ENCODE peak calls at places on chromosomes 12 and 14, in four cellular contexts. J is sigmoid colon, T is suprapubic skin, W is HepG2. U is an unnamed sample.

GRCh38 chr14:55760801-55761200 is 180.8 kb downstream of the KTN1 start:
- DNase-seq in W (no peak), J (no peak), T (no peak), U (no peak)

GRCh38 chr14:57066887-57067513 is 201.7 kb downstream of the EXOC5 start:
- DNase-seq in W (peak; percentile 16), J (no peak), T (no peak), U (peak; percentile 48)

GRCh38 chr14:33671556-33671955 is 279.3 kb downstream of the EGLN3 start:
- DNase-seq in T (no peak), W (no peak), J (no peak), U (no peak)

GRCh38 chr12:49028666-49029275 is 10.2 kb upstream of the PRKAG1 start:
- DNase-seq in J (no peak), W (no peak), T (peak; percentile 54), U (no peak)

GRCh38 chr12:121139301-121139700 is 6.6 kb downstream of the P2RX7 start:
- DNase-seq in T (no peak), W (no peak), J (no peak), U (no peak)

GRCh38 chr12:18323159-18323558 is 61.8 kb downstream of the PIK3C2G start:
- DNase-seq in T (no peak), W (no peak), J (no peak), U (no peak)

GRCh38 chr14:53186532-53186931 is 33.4 kb upstream of the DDHD1 start:
- DNase-seq in W (no peak), J (no peak), T (no peak), U (no peak)

GRCh38 chr12:111428728-111429175 is 23.0 kb downstream of the SH2B3 start:
- DNase-seq in T (no peak), J (no peak), W (no peak), U (no peak)

GRCh38 chr12:96226801-96227348 is 32.7 kb downstream of the ELK3 start:
- DNase-seq in T (no peak), W (no peak), J (no peak), U (no peak)

GRCh38 chr12:123106640-123107359 is 44.1 kb downstream of the PITPNM2 start:
- DNase-seq in T (no peak), J (no peak), W (no peak), U (no peak)

GRCh38 chr14:100816950-100817901 is 8.7 kb upstream of the MEG3 start:
- DNase-seq in W (peak; percentile 99), J (no peak), T (no peak), U (no peak)

GRCh38 chr14:20454645-20455354 is at the start of the genes APEX1 and OSGEP:
- DNase-seq in T (peak; percentile 100), J (peak; percentile 99), W (peak; percentile 99), U (peak; percentile 98)
- TF ChIP-seq EP300 in T (no peak), J (no peak), W (peak; percentile 53), U (peak; percentile 13)

DNA sequence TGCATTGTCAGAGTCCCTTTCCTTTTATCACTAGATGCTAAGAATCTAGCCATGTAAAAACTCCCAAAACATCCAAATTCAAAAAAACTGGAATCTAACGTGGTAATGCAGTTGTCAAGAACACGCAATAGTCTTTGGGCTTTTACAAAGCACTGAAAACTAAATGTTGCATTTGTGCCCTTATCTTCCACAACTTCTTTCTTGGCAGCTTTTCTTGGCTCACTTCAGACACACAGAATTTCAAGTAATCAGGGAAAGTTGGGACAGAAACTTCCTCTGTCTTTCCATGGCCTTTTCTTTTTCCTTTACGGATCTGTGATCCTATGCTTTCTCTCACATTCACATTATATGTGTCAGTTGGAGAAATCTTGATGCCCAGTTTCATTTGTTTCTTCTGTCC is 136.0 kb downstream of the CRADD start:
- DNase-seq in W (no peak), T (no peak), J (no peak), U (no peak)
- TF ChIP-seq POLR2AphosphoS5 in W (no peak), T (no peak), J (peak; percentile 41), U (peak; percentile 40)

DNA sequence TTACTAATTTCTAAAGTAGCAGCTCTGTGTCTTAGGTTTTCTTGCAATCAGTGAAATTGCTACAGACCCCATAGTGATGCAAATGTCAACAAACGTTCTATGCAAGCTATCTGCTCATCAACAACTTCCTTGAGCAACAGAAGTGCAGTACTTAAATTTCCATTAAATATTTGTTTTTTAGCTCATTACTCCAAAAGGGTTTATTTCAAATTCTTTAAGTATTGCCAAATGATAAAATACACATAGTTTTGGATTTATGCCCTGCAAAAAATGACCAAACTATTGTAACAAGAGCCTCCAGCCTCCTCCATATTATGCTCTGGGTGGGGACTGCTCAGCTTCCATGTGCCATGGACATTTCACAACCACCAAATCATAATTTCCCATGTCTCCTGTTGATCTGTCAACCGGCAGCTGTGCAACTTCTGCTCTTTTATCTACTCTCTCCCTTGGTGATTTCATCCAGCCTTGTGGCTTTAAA is 4.4 kb downstream of the BDKRB1 start:
- DNase-seq in W (no peak), J (peak; percentile 55), T (no peak), U (no peak)
- TF ChIP-seq EP300 in W (no peak), J (no peak), T (no peak), U (no peak)

DNA sequence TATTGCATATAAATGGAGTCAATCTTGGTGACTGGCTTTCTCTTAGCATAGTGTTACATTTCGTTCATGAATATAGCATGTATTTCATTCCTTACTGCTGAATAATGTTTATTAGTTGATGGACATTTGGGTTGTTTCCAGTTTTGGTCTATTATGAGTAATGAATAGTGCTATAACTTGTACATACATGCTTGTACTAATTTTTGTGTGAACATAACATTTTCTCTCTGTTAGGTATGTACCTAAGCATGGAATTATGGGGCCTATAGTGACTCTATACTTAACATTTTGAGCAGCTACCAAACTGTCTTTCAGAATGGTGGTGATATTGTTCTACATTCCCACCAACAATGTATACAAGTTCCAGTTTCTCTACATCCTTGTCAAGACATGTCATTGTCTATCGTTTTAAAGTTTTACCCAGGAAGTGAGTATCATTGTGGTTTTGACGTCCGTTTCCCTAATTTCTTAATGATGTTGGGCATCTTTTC is 23.1 kb downstream of the ATP2A2 start:
- DNase-seq in J (no peak), W (no peak), T (no peak), U (no peak)
- TF ChIP-seq POLR2AphosphoS5 in J (no peak), W (no peak), T (no peak), U (no peak)

GRCh38 chr12:6070472-6071257 is 53.8 kb downstream of the VWF start:
- DNase-seq in W (peak; percentile 75), J (no peak), T (no peak), U (no peak)

GRCh38 chr12:6074394-6074793 is 50.1 kb downstream of the VWF start:
- DNase-seq in W (no peak), T (no peak), J (no peak), U (no peak)

GRCh38 chr12:6069452-6070093 is 54.9 kb downstream of the VWF start:
- DNase-seq in T (no peak), J (no peak), W (no peak), U (no peak)

GRCh38 chr12:6073426-6073825 is 51.0 kb downstream of the VWF start:
- DNase-seq in W (peak; percentile 43), T (no peak), J (no peak), U (no peak)

DNA sequence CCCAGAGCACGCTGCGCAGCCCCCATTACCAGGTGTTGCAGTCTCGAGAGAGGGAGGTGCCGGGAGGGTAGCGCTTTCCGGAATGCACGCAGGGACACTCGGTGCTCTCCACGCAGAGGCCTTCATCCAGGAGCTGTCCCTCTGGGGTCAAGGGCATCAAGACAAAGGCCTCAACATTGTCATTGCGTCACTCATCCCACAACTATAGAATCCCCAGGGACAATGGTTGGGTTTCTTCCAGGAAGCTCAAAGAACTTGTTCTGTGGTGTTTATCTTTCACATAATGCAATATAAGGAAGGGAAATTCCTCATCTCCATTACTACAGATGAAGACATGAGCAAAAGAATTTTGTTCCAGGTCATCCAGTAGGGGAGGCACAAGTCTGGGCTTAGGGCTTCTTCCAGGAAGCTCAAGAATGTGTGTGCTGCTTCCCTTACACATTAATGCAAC is 52.1 kb downstream of the VWF start:
- DNase-seq in W (peak; percentile 63), T (no peak), J (no peak), U (no peak)
- TF ChIP-seq EP300 in W (no peak), T (no peak), J (no peak), U (no peak)

DNA sequence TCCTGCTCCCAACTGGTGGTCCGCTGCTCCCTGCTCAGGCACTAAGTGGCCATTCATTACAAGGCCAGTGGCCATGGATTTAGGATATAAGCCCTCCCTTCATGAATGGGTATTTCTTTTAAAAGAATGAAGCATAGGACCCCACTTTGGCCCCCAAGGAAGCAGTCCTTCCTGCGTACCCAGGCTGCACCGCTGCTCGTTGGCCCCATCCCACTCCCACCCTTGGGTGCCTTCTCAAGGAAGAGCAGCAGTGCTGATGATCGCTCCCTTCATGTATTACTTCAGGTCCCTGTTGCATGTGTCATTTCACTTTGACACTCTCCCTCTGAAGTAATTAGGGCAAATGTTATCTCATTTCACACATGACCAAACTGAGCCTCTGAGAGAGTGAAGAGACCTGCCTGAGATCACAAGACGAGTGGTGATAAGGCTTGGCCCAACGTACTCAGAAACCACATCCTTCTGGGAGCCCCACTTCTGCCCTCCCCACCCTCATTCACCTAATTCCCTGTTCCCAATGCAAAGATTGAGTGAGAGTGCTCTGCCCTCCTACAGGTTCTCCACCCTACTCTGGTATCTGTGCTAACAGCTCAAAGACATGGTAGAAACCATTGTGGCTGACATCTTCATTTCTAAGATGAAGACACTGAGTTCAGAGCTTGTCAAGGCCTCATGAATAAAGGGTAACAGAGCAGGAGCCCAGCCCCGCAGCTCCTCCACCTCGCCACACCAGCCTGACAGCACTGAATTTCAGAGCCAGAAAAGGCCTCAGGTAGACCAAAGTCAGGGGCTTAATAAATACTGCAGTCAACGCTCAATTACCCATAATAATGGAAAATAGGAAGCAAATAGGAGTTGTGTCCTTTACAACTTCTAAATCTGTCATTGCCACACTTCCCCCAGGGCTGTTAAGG is 10.3 kb upstream of the KRT2 start:
- DNase-seq in T (no peak), W (no peak), J (no peak), U (no peak)
- TF ChIP-seq POLR2AphosphoS5 in T (no peak), W (no peak), J (no peak), U (no peak)